ENCODE peak calls at places on chromosomes 2 and 18, in four cellular contexts. One of them, this sample, is unnamed.

GRCh38 chr2:229852565-229852964 is 69.2 kb downstream of the TRIP12 start:
- DNase-seq in caudate nucleus: no peak
- DNase-seq in NCI-H1048: no peak
- DNase-seq in stimulated activated CD4-positive, alpha-beta T cell treated with anti-CD3 and anti-CD28 coated beads, Interleukin-15, amount 100 ng/mL, for 24 hours: peak
- DNase-seq in this sample: no peak

GRCh38 chr2:161352718-161353117 is 44.5 kb downstream of the PSMD14 start:
- DNase-seq in caudate nucleus: no peak
- DNase-seq in NCI-H1048: no peak
- DNase-seq in stimulated activated CD4-positive, alpha-beta T cell treated with anti-CD3 and anti-CD28 coated beads, Interleukin-15, amount 100 ng/mL, for 24 hours: no peak
- DNase-seq in this sample: no peak

GRCh38 chr18:45324489-45325111 is 290.7 kb upstream of the SLC14A2 start:
- DNase-seq in caudate nucleus: no peak
- DNase-seq in NCI-H1048: no peak
- DNase-seq in stimulated activated CD4-positive, alpha-beta T cell treated with anti-CD3 and anti-CD28 coated beads, Interleukin-15, amount 100 ng/mL, for 24 hours: no peak
- DNase-seq in this sample: no peak

GRCh38 chr18:2898131-2898640 is 51.4 kb downstream of the EMILIN2 start:
- DNase-seq in caudate nucleus: no peak
- DNase-seq in NCI-H1048: no peak
- DNase-seq in stimulated activated CD4-positive, alpha-beta T cell treated with anti-CD3 and anti-CD28 coated beads, Interleukin-15, amount 100 ng/mL, for 24 hours: no peak
- DNase-seq in this sample: no peak

GRCh38 chr2:120546077-120546864 is 189.4 kb upstream of the GLI2 start:
- DNase-seq in caudate nucleus: no peak
- DNase-seq in NCI-H1048: no peak
- DNase-seq in stimulated activated CD4-positive, alpha-beta T cell treated with anti-CD3 and anti-CD28 coated beads, Interleukin-15, amount 100 ng/mL, for 24 hours: no peak
- DNase-seq in this sample: no peak

GRCh38 chr2:221554769-221555510 is 17.2 kb downstream of the EPHA4 start:
- DNase-seq in caudate nucleus: no peak
- DNase-seq in NCI-H1048: peak
- DNase-seq in stimulated activated CD4-positive, alpha-beta T cell treated with anti-CD3 and anti-CD28 coated beads, Interleukin-15, amount 100 ng/mL, for 24 hours: peak
- DNase-seq in this sample: peak

GRCh38 chr2:176729706-176730569 is 460.7 kb downstream of the MTX2 start:
- DNase-seq in caudate nucleus: no peak
- DNase-seq in NCI-H1048: no peak
- DNase-seq in stimulated activated CD4-positive, alpha-beta T cell treated with anti-CD3 and anti-CD28 coated beads, Interleukin-15, amount 100 ng/mL, for 24 hours: no peak
- DNase-seq in this sample: no peak

GRCh38 chr2:110655701-110656100 is 22.2 kb downstream of the BUB1 start:
- DNase-seq in caudate nucleus: no peak
- DNase-seq in NCI-H1048: no peak
- DNase-seq in stimulated activated CD4-positive, alpha-beta T cell treated with anti-CD3 and anti-CD28 coated beads, Interleukin-15, amount 100 ng/mL, for 24 hours: no peak
- DNase-seq in this sample: no peak

GRCh38 chr2:171347158-171347557 is 86.6 kb downstream of the METTL8 start:
- DNase-seq in caudate nucleus: no peak
- DNase-seq in NCI-H1048: no peak
- DNase-seq in stimulated activated CD4-positive, alpha-beta T cell treated with anti-CD3 and anti-CD28 coated beads, Interleukin-15, amount 100 ng/mL, for 24 hours: no peak
- DNase-seq in this sample: no peak

GRCh38 chr2:75324141-75324540 is 124.8 kb upstream of the TACR1 start:
- DNase-seq in caudate nucleus: no peak
- DNase-seq in NCI-H1048: no peak
- DNase-seq in stimulated activated CD4-positive, alpha-beta T cell treated with anti-CD3 and anti-CD28 coated beads, Interleukin-15, amount 100 ng/mL, for 24 hours: no peak
- DNase-seq in this sample: no peak

GRCh38 chr18:48749768-48750167 is 201.0 kb downstream of the SMAD7 start:
- DNase-seq in caudate nucleus: no peak
- DNase-seq in NCI-H1048: no peak
- DNase-seq in stimulated activated CD4-positive, alpha-beta T cell treated with anti-CD3 and anti-CD28 coated beads, Interleukin-15, amount 100 ng/mL, for 24 hours: no peak
- DNase-seq in this sample: no peak

GRCh38 chr2:154158101-154158500 is 286.4 kb downstream of the GALNT13 start:
- DNase-seq in caudate nucleus: no peak
- DNase-seq in NCI-H1048: no peak
- DNase-seq in stimulated activated CD4-positive, alpha-beta T cell treated with anti-CD3 and anti-CD28 coated beads, Interleukin-15, amount 100 ng/mL, for 24 hours: no peak
- DNase-seq in this sample: no peak

GRCh38 chr2:237300755-237301154 is 113.2 kb downstream of the COL6A3 start:
- DNase-seq in caudate nucleus: no peak
- DNase-seq in NCI-H1048: no peak
- DNase-seq in stimulated activated CD4-positive, alpha-beta T cell treated with anti-CD3 and anti-CD28 coated beads, Interleukin-15, amount 100 ng/mL, for 24 hours: no peak
- DNase-seq in this sample: no peak

GRCh38 chr2:145875011-145875410 is 1355.1 kb upstream of the ZEB2 start:
- DNase-seq in caudate nucleus: no peak
- DNase-seq in NCI-H1048: no peak
- DNase-seq in stimulated activated CD4-positive, alpha-beta T cell treated with anti-CD3 and anti-CD28 coated beads, Interleukin-15, amount 100 ng/mL, for 24 hours: no peak
- DNase-seq in this sample: no peak

GRCh38 chr2:98508690-98509054 is 64.0 kb downstream of the INPP4A start:
- DNase-seq in caudate nucleus: no peak
- DNase-seq in NCI-H1048: no peak
- DNase-seq in stimulated activated CD4-positive, alpha-beta T cell treated with anti-CD3 and anti-CD28 coated beads, Interleukin-15, amount 100 ng/mL, for 24 hours: peak
- DNase-seq in this sample: no peak

GRCh38 chr2:128139624-128140023 is 48.6 kb downstream of the UGGT1 start:
- DNase-seq in caudate nucleus: no peak
- DNase-seq in NCI-H1048: no peak
- DNase-seq in stimulated activated CD4-positive, alpha-beta T cell treated with anti-CD3 and anti-CD28 coated beads, Interleukin-15, amount 100 ng/mL, for 24 hours: no peak
- DNase-seq in this sample: no peak

GRCh38 chr2:239470151-239470900 is 69.5 kb upstream of the HDAC4 start:
- DNase-seq in caudate nucleus: no peak
- DNase-seq in NCI-H1048: no peak
- DNase-seq in stimulated activated CD4-positive, alpha-beta T cell treated with anti-CD3 and anti-CD28 coated beads, Interleukin-15, amount 100 ng/mL, for 24 hours: no peak
- DNase-seq in this sample: no peak

GRCh38 chr2:202007015-202008011 is 26.3 kb upstream of the FZD7 start:
- DNase-seq in caudate nucleus: no peak
- DNase-seq in NCI-H1048: no peak
- DNase-seq in stimulated activated CD4-positive, alpha-beta T cell treated with anti-CD3 and anti-CD28 coated beads, Interleukin-15, amount 100 ng/mL, for 24 hours: no peak
- DNase-seq in this sample: no peak

GRCh38 chr2:237689569-237690131 is 62.3 kb downstream of the LRRFIP1 start:
- DNase-seq in caudate nucleus: no peak
- DNase-seq in NCI-H1048: no peak
- DNase-seq in stimulated activated CD4-positive, alpha-beta T cell treated with anti-CD3 and anti-CD28 coated beads, Interleukin-15, amount 100 ng/mL, for 24 hours: no peak
- DNase-seq in this sample: no peak

GRCh38 chr2:100884145-100884621 is 64.2 kb downstream of the NPAS2 start:
- DNase-seq in caudate nucleus: no peak
- DNase-seq in NCI-H1048: no peak
- DNase-seq in stimulated activated CD4-positive, alpha-beta T cell treated with anti-CD3 and anti-CD28 coated beads, Interleukin-15, amount 100 ng/mL, for 24 hours: no peak
- DNase-seq in this sample: no peak

GRCh38 chr2:113202305-113203216 is 28.8 kb downstream of the PSD4 start:
- DNase-seq in caudate nucleus: no peak
- DNase-seq in NCI-H1048: no peak
- DNase-seq in stimulated activated CD4-positive, alpha-beta T cell treated with anti-CD3 and anti-CD28 coated beads, Interleukin-15, amount 100 ng/mL, for 24 hours: no peak
- DNase-seq in this sample: no peak

GRCh38 chr18:9711361-9712129 is 3.4 kb downstream of the RAB31 start:
- DNase-seq in caudate nucleus: no peak
- DNase-seq in NCI-H1048: no peak
- DNase-seq in stimulated activated CD4-positive, alpha-beta T cell treated with anti-CD3 and anti-CD28 coated beads, Interleukin-15, amount 100 ng/mL, for 24 hours: no peak
- DNase-seq in this sample: peak

GRCh38 chr2:181790716-181791649 is 100.5 kb upstream of the ITPRID2 start:
- DNase-seq in caudate nucleus: no peak
- DNase-seq in NCI-H1048: no peak
- DNase-seq in stimulated activated CD4-positive, alpha-beta T cell treated with anti-CD3 and anti-CD28 coated beads, Interleukin-15, amount 100 ng/mL, for 24 hours: peak
- DNase-seq in this sample: no peak

GRCh38 chr2:183389546-183390080 is 265.4 kb downstream of the NUP35 start:
- DNase-seq in caudate nucleus: no peak
- DNase-seq in NCI-H1048: no peak
- DNase-seq in stimulated activated CD4-positive, alpha-beta T cell treated with anti-CD3 and anti-CD28 coated beads, Interleukin-15, amount 100 ng/mL, for 24 hours: no peak
- DNase-seq in this sample: no peak

GRCh38 chr18:3104190-3105054 is 91.5 kb upstream of the LPIN2 start:
- DNase-seq in caudate nucleus: no peak
- DNase-seq in NCI-H1048: peak
- DNase-seq in stimulated activated CD4-positive, alpha-beta T cell treated with anti-CD3 and anti-CD28 coated beads, Interleukin-15, amount 100 ng/mL, for 24 hours: no peak
- DNase-seq in this sample: no peak

GRCh38 chr2:169961911-169962310 is 134.7 kb downstream of the UBR3 start:
- DNase-seq in caudate nucleus: no peak
- DNase-seq in NCI-H1048: no peak
- DNase-seq in stimulated activated CD4-positive, alpha-beta T cell treated with anti-CD3 and anti-CD28 coated beads, Interleukin-15, amount 100 ng/mL, for 24 hours: no peak
- DNase-seq in this sample: no peak

GRCh38 chr2:120436460-120436739 is 90.5 kb downstream of the INHBB start:
- DNase-seq in caudate nucleus: no peak
- DNase-seq in NCI-H1048: no peak
- DNase-seq in stimulated activated CD4-positive, alpha-beta T cell treated with anti-CD3 and anti-CD28 coated beads, Interleukin-15, amount 100 ng/mL, for 24 hours: no peak
- DNase-seq in this sample: no peak

GRCh38 chr18:31424383-31424988 is 23.1 kb upstream of the DSG3 start:
- DNase-seq in caudate nucleus: no peak
- DNase-seq in NCI-H1048: no peak
- DNase-seq in stimulated activated CD4-positive, alpha-beta T cell treated with anti-CD3 and anti-CD28 coated beads, Interleukin-15, amount 100 ng/mL, for 24 hours: peak
- DNase-seq in this sample: no peak

GRCh38 chr2:191544511-191545062 is 133.3 kb upstream of the NABP1 start:
- DNase-seq in caudate nucleus: no peak
- DNase-seq in NCI-H1048: no peak
- DNase-seq in stimulated activated CD4-positive, alpha-beta T cell treated with anti-CD3 and anti-CD28 coated beads, Interleukin-15, amount 100 ng/mL, for 24 hours: no peak
- DNase-seq in this sample: no peak

GRCh38 chr2:103153580-103153979 is 391.7 kb downstream of the TMEM182 start:
- DNase-seq in caudate nucleus: no peak
- DNase-seq in NCI-H1048: no peak
- DNase-seq in stimulated activated CD4-positive, alpha-beta T cell treated with anti-CD3 and anti-CD28 coated beads, Interleukin-15, amount 100 ng/mL, for 24 hours: no peak
- DNase-seq in this sample: no peak

GRCh38 chr2:167592441-167592840 is 655.0 kb downstream of the STK39 start:
- DNase-seq in caudate nucleus: no peak
- DNase-seq in NCI-H1048: no peak
- DNase-seq in stimulated activated CD4-positive, alpha-beta T cell treated with anti-CD3 and anti-CD28 coated beads, Interleukin-15, amount 100 ng/mL, for 24 hours: no peak
- DNase-seq in this sample: no peak

GRCh38 chr2:127087780-127088495 is 19.0 kb downstream of the BIN1 start:
- DNase-seq in caudate nucleus: no peak
- DNase-seq in NCI-H1048: no peak
- DNase-seq in stimulated activated CD4-positive, alpha-beta T cell treated with anti-CD3 and anti-CD28 coated beads, Interleukin-15, amount 100 ng/mL, for 24 hours: no peak
- DNase-seq in this sample: no peak

GRCh38 chr2:44934521-44934961 is 7.0 kb upstream of the SIX3 start:
- DNase-seq in caudate nucleus: no peak
- DNase-seq in NCI-H1048: no peak
- DNase-seq in stimulated activated CD4-positive, alpha-beta T cell treated with anti-CD3 and anti-CD28 coated beads, Interleukin-15, amount 100 ng/mL, for 24 hours: no peak
- DNase-seq in this sample: no peak

GRCh38 chr2:72973566-72974435 is 56.5 kb downstream of the EMX1 start:
- DNase-seq in caudate nucleus: no peak
- DNase-seq in NCI-H1048: no peak
- DNase-seq in stimulated activated CD4-positive, alpha-beta T cell treated with anti-CD3 and anti-CD28 coated beads, Interleukin-15, amount 100 ng/mL, for 24 hours: peak
- DNase-seq in this sample: peak

GRCh38 chr18:44589709-44590108 is 91.0 kb upstream of the SETBP1 start:
- DNase-seq in caudate nucleus: no peak
- DNase-seq in NCI-H1048: no peak
- DNase-seq in stimulated activated CD4-positive, alpha-beta T cell treated with anti-CD3 and anti-CD28 coated beads, Interleukin-15, amount 100 ng/mL, for 24 hours: no peak
- DNase-seq in this sample: no peak